ENCODE peak calls at places on chromosomes 5 and 9, in four cellular contexts. One of them, this sample, is unnamed.

GRCh38 chr5:137203011-137203632 is 296.0 kb downstream of the SPOCK1 start:
- DNase-seq in uterus: no peak
- DNase-seq in ovary: no peak
- DNase-seq in esophagus squamous epithelium: no peak
- DNase-seq in this sample: no peak

GRCh38 chr5:126742425-126742824 is 34.5 kb upstream of the LMNB1 start:
- DNase-seq in uterus: no peak
- DNase-seq in ovary: no peak
- DNase-seq in esophagus squamous epithelium: no peak
- DNase-seq in this sample: no peak

GRCh38 chr5:179265529-179266290 is 79.6 kb downstream of the ADAMTS2 start:
- DNase-seq in ovary: peak
- DNase-seq in esophagus squamous epithelium: no peak
- DNase-seq in uterus: peak
- DNase-seq in this sample: peak

GRCh38 chr5:33939863-33940262 is 3.7 kb downstream of the RXFP3 start:
- DNase-seq in ovary: no peak
- DNase-seq in esophagus squamous epithelium: no peak
- DNase-seq in uterus: no peak
- DNase-seq in this sample: peak

GRCh38 chr9:75983320-75983719 is 92.8 kb downstream of the PCSK5 start:
- DNase-seq in uterus: no peak
- DNase-seq in ovary: no peak
- DNase-seq in esophagus squamous epithelium: no peak
- DNase-seq in this sample: no peak

GRCh38 chr9:374726-375125 is 160.1 kb downstream of the DOCK8 start:
- DNase-seq in uterus: no peak
- DNase-seq in ovary: no peak
- DNase-seq in esophagus squamous epithelium: no peak
- DNase-seq in this sample: no peak

GRCh38 chr5:14739538-14739937 is 75.0 kb downstream of the OTULIN start:
- DNase-seq in esophagus squamous epithelium: no peak
- DNase-seq in ovary: no peak
- DNase-seq in uterus: no peak
- DNase-seq in this sample: peak

GRCh38 chr9:116543731-116544400 is 143.2 kb upstream of the TRIM32 start:
- DNase-seq in esophagus squamous epithelium: no peak
- DNase-seq in uterus: no peak
- DNase-seq in ovary: no peak
- DNase-seq in this sample: no peak

GRCh38 chr9:3758816-3759576 is 233.2 kb upstream of the RFX3 start:
- DNase-seq in esophagus squamous epithelium: no peak
- DNase-seq in ovary: no peak
- DNase-seq in uterus: no peak
- DNase-seq in this sample: no peak

GRCh38 chr5:131265318-131265803 is 1.5 kb downstream of the CDC42SE2 start:
- DNase-seq in esophagus squamous epithelium: no peak
- DNase-seq in uterus: no peak
- DNase-seq in ovary: no peak
- DNase-seq in this sample: no peak

GRCh38 chr5:150672237-150672883 is 11.3 kb downstream of the MYOZ3 start:
- DNase-seq in esophagus squamous epithelium: no peak
- DNase-seq in ovary: peak
- DNase-seq in uterus: peak
- DNase-seq in this sample: no peak

GRCh38 chr5:28648108-28648507 is 1609.7 kb upstream of the CDH9 start:
- DNase-seq in esophagus squamous epithelium: no peak
- DNase-seq in ovary: no peak
- DNase-seq in uterus: no peak
- DNase-seq in this sample: peak

GRCh38 chr5:150013931-150014330 is 13.4 kb downstream of the HMGXB3 start:
- DNase-seq in ovary: no peak
- DNase-seq in esophagus squamous epithelium: no peak
- DNase-seq in uterus: no peak
- DNase-seq in this sample: no peak

GRCh38 chr5:83718195-83718825 is 2.3 kb downstream of the HAPLN1 start:
- DNase-seq in esophagus squamous epithelium: no peak
- DNase-seq in uterus: no peak
- DNase-seq in ovary: no peak
- DNase-seq in this sample: peak

GRCh38 chr9:70588381-70588780 is 173.9 kb upstream of the KLF9 start:
- DNase-seq in uterus: no peak
- DNase-seq in ovary: no peak
- DNase-seq in esophagus squamous epithelium: no peak
- DNase-seq in this sample: no peak

GRCh38 chr9:89149726-89150125 is 28.9 kb downstream of the SHC3 start:
- DNase-seq in esophagus squamous epithelium: no peak
- DNase-seq in ovary: no peak
- DNase-seq in uterus: no peak
- DNase-seq in this sample: peak

GRCh38 chr5:81838307-81838906 is 87.5 kb upstream of the SSBP2 start:
- DNase-seq in esophagus squamous epithelium: no peak
- DNase-seq in uterus: no peak
- DNase-seq in ovary: no peak
- DNase-seq in this sample: no peak

GRCh38 chr5:156479864-156480263 is 152.9 kb downstream of the SGCD start:
- DNase-seq in ovary: no peak
- DNase-seq in esophagus squamous epithelium: no peak
- DNase-seq in uterus: no peak
- DNase-seq in this sample: no peak

GRCh38 chr5:148730272-148730954 is 76.1 kb upstream of the HTR4 start:
- DNase-seq in esophagus squamous epithelium: no peak
- DNase-seq in ovary: no peak
- DNase-seq in uterus: no peak
- DNase-seq in this sample: no peak

GRCh38 chr5:74179183-74179582 is 461.3 kb downstream of the ENC1 start:
- DNase-seq in uterus: no peak
- DNase-seq in esophagus squamous epithelium: no peak
- DNase-seq in ovary: no peak
- DNase-seq in this sample: peak

GRCh38 chr5:57434683-57435082 is 47.9 kb downstream of the ACTBL2 start:
- DNase-seq in ovary: no peak
- DNase-seq in uterus: no peak
- DNase-seq in esophagus squamous epithelium: no peak
- DNase-seq in this sample: no peak

GRCh38 chr5:16178745-16179372 is 732 bp downstream of the MARCHF11 start:
- DNase-seq in ovary: peak
- DNase-seq in esophagus squamous epithelium: no peak
- DNase-seq in uterus: peak
- DNase-seq in this sample: peak

GRCh38 chr5:72347801-72348305 is 27.7 kb downstream of the PTCD2 start:
- DNase-seq in esophagus squamous epithelium: no peak
- DNase-seq in ovary: no peak
- DNase-seq in uterus: no peak
- DNase-seq in this sample: peak

DNA sequence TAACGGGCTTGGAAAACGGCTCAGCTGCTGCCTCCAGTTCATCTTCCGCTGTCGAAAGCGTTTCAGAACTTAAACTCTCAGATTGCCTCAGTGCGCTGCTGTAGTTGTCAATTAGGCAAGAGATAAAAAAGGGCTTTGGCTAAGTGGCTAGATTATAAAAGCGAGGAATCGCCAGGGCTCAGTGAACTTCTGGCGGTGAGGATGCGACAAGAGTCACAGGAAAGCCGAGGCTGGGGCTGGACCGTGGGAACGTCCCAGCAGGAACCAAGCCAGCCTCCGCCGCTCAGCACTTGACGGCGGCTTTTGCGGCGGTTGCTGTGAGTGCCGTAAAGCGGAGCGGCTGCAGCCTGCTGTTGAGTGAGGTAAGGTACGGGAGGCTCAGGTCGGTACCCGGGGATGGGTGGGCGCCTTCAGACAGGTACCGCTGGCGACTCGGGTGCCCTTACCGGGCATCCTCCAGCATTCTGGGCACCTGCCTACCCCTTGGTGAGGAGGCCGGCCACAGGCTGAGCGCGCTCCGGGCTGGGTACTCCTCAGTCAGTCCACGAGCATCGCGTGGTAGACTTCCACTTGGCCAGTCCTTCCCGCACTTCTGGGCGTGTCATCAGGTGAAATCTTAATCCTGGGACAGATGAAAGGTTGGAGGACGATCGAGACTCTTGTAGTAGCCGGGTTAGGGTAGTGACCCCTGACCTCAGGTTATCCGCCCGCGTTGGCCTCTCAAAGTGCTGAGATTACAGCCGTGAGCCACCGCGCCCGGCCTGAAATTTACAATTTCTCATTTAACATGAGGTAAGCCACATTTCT is at the start of gene FKTN:
- DNase-seq in esophagus squamous epithelium: peak
- DNase-seq in uterus: peak
- DNase-seq in ovary: peak
- DNase-seq in this sample: peak
- TF ChIP-seq POLR2A in esophagus squamous epithelium: peak
- TF ChIP-seq POLR2A in uterus: no peak
- TF ChIP-seq POLR2A in ovary: no peak
- TF ChIP-seq POLR2A in this sample: peak

GRCh38 chr5:174328626-174329299 is 283.3 kb downstream of the NSG2 start:
- DNase-seq in esophagus squamous epithelium: no peak
- DNase-seq in ovary: no peak
- DNase-seq in uterus: no peak
- DNase-seq in this sample: no peak

GRCh38 chr5:174327896-174328295 is 282.4 kb downstream of the NSG2 start:
- DNase-seq in esophagus squamous epithelium: no peak
- DNase-seq in uterus: no peak
- DNase-seq in ovary: no peak
- DNase-seq in this sample: no peak

GRCh38 chr5:174326372-174326771 is 280.9 kb downstream of the NSG2 start:
- DNase-seq in uterus: no peak
- DNase-seq in ovary: no peak
- DNase-seq in esophagus squamous epithelium: no peak
- DNase-seq in this sample: no peak

GRCh38 chr5:174327317-174327864 is 281.9 kb downstream of the NSG2 start:
- DNase-seq in ovary: no peak
- DNase-seq in esophagus squamous epithelium: no peak
- DNase-seq in uterus: no peak
- DNase-seq in this sample: peak

GRCh38 chr5:174329738-174330137 is 284.2 kb downstream of the NSG2 start:
- DNase-seq in ovary: no peak
- DNase-seq in esophagus squamous epithelium: no peak
- DNase-seq in uterus: no peak
- DNase-seq in this sample: no peak
- TF ChIP-seq POLR2A in ovary: no peak
- TF ChIP-seq POLR2A in esophagus squamous epithelium: no peak
- TF ChIP-seq POLR2A in uterus: no peak
- TF ChIP-seq POLR2A in this sample: no peak

GRCh38 chr5:100903036-100903887 is at the start of gene ST8SIA4:
- DNase-seq in esophagus squamous epithelium: peak
- DNase-seq in ovary: no peak
- DNase-seq in uterus: peak
- DNase-seq in this sample: peak
- TF ChIP-seq POLR2A in esophagus squamous epithelium: peak
- TF ChIP-seq POLR2A in ovary: no peak
- TF ChIP-seq POLR2A in uterus: peak
- TF ChIP-seq POLR2A in this sample: no peak

GRCh38 chr5:177595991-177596774 is 3.7 kb upstream of the B4GALT7 start:
- DNase-seq in uterus: no peak
- DNase-seq in ovary: no peak
- DNase-seq in esophagus squamous epithelium: no peak
- DNase-seq in this sample: peak

GRCh38 chr5:177594071-177594470 is 2.1 kb downstream of the TMED9 start:
- DNase-seq in esophagus squamous epithelium: no peak
- DNase-seq in uterus: no peak
- DNase-seq in ovary: no peak
- DNase-seq in this sample: no peak

GRCh38 chr5:177595026-177595585 is 3.1 kb downstream of the TMED9 start:
- DNase-seq in esophagus squamous epithelium: no peak
- DNase-seq in uterus: no peak
- DNase-seq in ovary: no peak
- DNase-seq in this sample: no peak

GRCh38 chr5:177598477-177598876 is 1.5 kb upstream of the B4GALT7 start:
- DNase-seq in esophagus squamous epithelium: no peak
- DNase-seq in uterus: no peak
- DNase-seq in ovary: no peak
- DNase-seq in this sample: no peak

GRCh38 chr5:177596775-177597238 is 3.1 kb upstream of the B4GALT7 start:
- DNase-seq in ovary: no peak
- DNase-seq in esophagus squamous epithelium: no peak
- DNase-seq in uterus: no peak
- DNase-seq in this sample: no peak
- TF ChIP-seq POLR2A in ovary: no peak
- TF ChIP-seq POLR2A in esophagus squamous epithelium: no peak
- TF ChIP-seq POLR2A in uterus: no peak
- TF ChIP-seq POLR2A in this sample: no peak

DNA sequence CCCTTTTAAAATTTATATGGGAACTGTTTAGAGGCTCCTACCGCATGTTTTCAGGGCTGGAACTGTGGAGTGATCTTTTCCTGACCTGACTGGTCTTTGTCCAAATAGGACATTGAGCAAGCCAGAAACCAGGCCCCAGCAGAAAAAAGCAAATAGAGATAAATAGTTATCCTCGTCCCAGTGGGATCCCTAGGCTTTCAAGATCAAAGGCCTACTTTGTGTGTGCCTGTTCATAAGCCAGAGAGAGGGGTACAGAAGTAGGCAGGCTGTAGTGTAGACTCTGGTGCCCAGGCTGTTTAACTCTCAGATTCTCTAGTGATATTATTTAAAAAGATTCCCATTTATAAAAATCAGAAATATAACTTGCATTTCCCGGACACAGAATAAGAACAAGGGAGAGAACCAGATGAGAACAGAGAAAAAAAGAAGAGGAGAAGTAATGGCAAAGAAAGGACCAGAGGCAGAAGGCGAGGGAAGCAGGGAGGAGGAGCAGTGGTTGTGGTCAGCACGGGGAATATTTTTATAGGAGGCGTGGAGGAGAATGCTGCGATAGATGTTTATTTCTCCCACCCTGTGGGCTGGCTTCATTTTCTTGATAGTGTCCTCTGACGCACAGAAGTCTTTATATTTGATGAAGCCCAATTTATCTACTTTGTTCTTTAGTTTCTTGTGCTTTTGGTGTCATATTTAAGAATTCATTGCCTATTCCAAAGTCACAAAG is 101.2 kb downstream of the AOPEP start:
- DNase-seq in ovary: peak
- DNase-seq in esophagus squamous epithelium: no peak
- DNase-seq in uterus: no peak
- DNase-seq in this sample: no peak
- TF ChIP-seq POLR2A in ovary: no peak
- TF ChIP-seq POLR2A in esophagus squamous epithelium: no peak
- TF ChIP-seq POLR2A in uterus: no peak
- TF ChIP-seq POLR2A in this sample: no peak

GRCh38 chr9:127915801-127916664 is 808 bp downstream of the ST6GALNAC4 start:
- DNase-seq in esophagus squamous epithelium: no peak
- DNase-seq in ovary: no peak
- DNase-seq in uterus: no peak
- DNase-seq in this sample: no peak
- TF ChIP-seq POLR2A in esophagus squamous epithelium: peak
- TF ChIP-seq POLR2A in ovary: no peak
- TF ChIP-seq POLR2A in uterus: no peak
- TF ChIP-seq POLR2A in this sample: no peak

GRCh38 chr9:87711857-87712800 is 13.8 kb upstream of the CTSL start:
- DNase-seq in esophagus squamous epithelium: no peak
- DNase-seq in uterus: no peak
- DNase-seq in ovary: no peak
- DNase-seq in this sample: peak
- TF ChIP-seq POLR2A in esophagus squamous epithelium: no peak
- TF ChIP-seq POLR2A in uterus: no peak
- TF ChIP-seq POLR2A in ovary: no peak
- TF ChIP-seq POLR2A in this sample: no peak